ENCODE peak calls at places on chromosome 12, in six cellular contexts. N is right cardiac atrium; P is EL; K is activated T-helper 1 cell treated with Interleukin-2 at 50 U/mL for 16 hours; H is T-helper 2 cell; J is CD8-positive, alpha-beta T cell. Y is an unnamed sample.

GRCh38 chr12:98595152-98595988 is 1.9 kb downstream of the SLC25A3 start:
- DNase-seq in N (no peak), P (peak), K (no peak), H (peak), J (peak), Y (no peak)

GRCh38 chr12:45886685-45887084 is 103.7 kb downstream of the SCAF11 start:
- DNase-seq in N (no peak), P (no peak), K (no peak), H (no peak), J (no peak), Y (no peak)

GRCh38 chr12:119797090-119797489 is 80.0 kb downstream of the CIT start:
- DNase-seq in N (no peak), P (no peak), K (no peak), H (no peak), J (no peak), Y (no peak)

GRCh38 chr12:88993655-88994054 is 358.6 kb downstream of the DUSP6 start:
- DNase-seq in N (no peak), P (peak), K (no peak), H (no peak), J (no peak), Y (no peak)

GRCh38 chr12:26473291-26473690 is 277.9 kb downstream of the SSPN start:
- DNase-seq in N (no peak), P (no peak), K (no peak), H (no peak), J (no peak), Y (no peak)

GRCh38 chr12:71045781-71046180 is 112.0 kb downstream of the TSPAN8 start:
- DNase-seq in N (no peak), P (peak), K (no peak), H (no peak), J (no peak), Y (no peak)

GRCh38 chr12:10952645-10953044 is 13.6 kb upstream of the TAS2R14 start:
- DNase-seq in N (no peak), P (no peak), K (no peak), H (no peak), J (no peak), Y (no peak)

GRCh38 chr12:10849425-10849878 is at the start of gene PRR4:
- DNase-seq in N (no peak), P (no peak), K (no peak), H (peak), J (no peak), Y (no peak)

GRCh38 chr12:132597333-132598283 is 12.8 kb downstream of the LRCOL1 start:
- DNase-seq in N (no peak), P (peak), K (no peak), H (no peak), J (no peak), Y (peak)

GRCh38 chr12:116376354-116377193 is 99.1 kb upstream of the MED13L start:
- DNase-seq in N (no peak), P (peak), K (no peak), H (no peak), J (no peak), Y (no peak)

GRCh38 chr12:52349196-52349595 is 18.1 kb downstream of the KRT85 start:
- DNase-seq in N (no peak), P (peak), K (no peak), H (no peak), J (no peak), Y (no peak)

GRCh38 chr12:85923767-85924331 is 49.8 kb downstream of the NTS start:
- DNase-seq in N (no peak), P (peak), K (no peak), H (no peak), J (no peak), Y (no peak)

GRCh38 chr12:63944586-63945228 is 100.2 kb downstream of the SRGAP1 start:
- DNase-seq in N (no peak), P (no peak), K (no peak), H (no peak), J (no peak), Y (no peak)

GRCh38 chr12:113613414-113613813 is 141.7 kb upstream of the LHX5 start:
- DNase-seq in N (no peak), P (no peak), K (no peak), H (no peak), J (no peak), Y (no peak)

GRCh38 chr12:5660271-5660670 is 228.4 kb downstream of the NTF3 start:
- DNase-seq in N (no peak), P (no peak), K (no peak), H (no peak), J (no peak), Y (no peak)

GRCh38 chr12:115450710-115451109 is 766.7 kb upstream of the TBX3 start:
- DNase-seq in N (no peak), P (no peak), K (no peak), H (no peak), J (no peak), Y (no peak)

GRCh38 chr12:41190360-41190759 is 2.2 kb downstream of the PDZRN4 start:
- DNase-seq in N (peak), P (no peak), K (no peak), H (no peak), J (no peak), Y (no peak)

GRCh38 chr12:12467701-12468218 is 94.9 kb downstream of the DUSP16 start:
- DNase-seq in N (no peak), P (no peak), K (peak), H (peak), J (peak), Y (peak)

GRCh38 chr12:64175254-64175945 is 46.7 kb downstream of the KICS2 start:
- DNase-seq in N (no peak), P (no peak), K (no peak), H (no peak), J (no peak), Y (no peak)

Y was measured in T-helper 22 cell.